ENCODE peak calls at places on chromosomes 13 and 19, in six cellular contexts. P, R, V, H, K and Z are unnamed samples.

GRCh38 chr19:5250127-5250659 is 90.4 kb downstream of the PTPRS start:
- DNase-seq in P (no peak), R (no peak), V (no peak), H (no peak), K (no peak), Z (no peak)

GRCh38 chr19:50173144-50173543 is 10.1 kb upstream of the IZUMO2 start:
- DNase-seq in P (no peak), R (no peak), V (no peak), H (no peak), K (no peak), Z (no peak)

GRCh38 chr19:11384778-11385129 is 640 bp upstream of the EPOR start:
- DNase-seq in P (no peak), R (no peak), V (no peak), H (no peak), K (no peak), Z (no peak)

GRCh38 chr19:1253514-1254080 is 5.2 kb downstream of the MIDN start:
- DNase-seq in P (no peak), R (no peak), V (no peak), H (no peak), K (peak), Z (no peak)

GRCh38 chr13:21117104-21117809 is 55.9 kb upstream of the LATS2 start:
- DNase-seq in P (no peak), R (no peak), V (no peak), H (no peak), K (no peak), Z (no peak)

GRCh38 chr13:113962975-113963374 is 10.9 kb downstream of the C13orf46 start:
- DNase-seq in P (no peak), R (no peak), V (peak), H (no peak), K (peak), Z (peak)

GRCh38 chr19:17627161-17627560 is 61.0 kb downstream of the UNC13A start:
- DNase-seq in P (no peak), R (no peak), V (peak), H (no peak), K (no peak), Z (peak)

GRCh38 chr19:21693399-21693798 is 74.0 kb downstream of the ZNF100 start:
- DNase-seq in P (no peak), R (no peak), V (no peak), H (peak), K (no peak), Z (no peak)

GRCh38 chr13:101915333-101915732 is 462.9 kb downstream of the ITGBL1 start:
- DNase-seq in P (no peak), R (no peak), V (no peak), H (no peak), K (no peak), Z (no peak)

GRCh38 chr13:34469212-34469983 is 472.7 kb upstream of the NBEA start:
- DNase-seq in P (peak), R (no peak), V (no peak), H (peak), K (no peak), Z (no peak)

GRCh38 chr19:38663957-38664502 is 16.6 kb downstream of the ACTN4 start:
- DNase-seq in P (no peak), R (no peak), V (no peak), H (no peak), K (no peak), Z (no peak)

GRCh38 chr19:15864824-15865223 is 33.0 kb downstream of the CYP4F2 start:
- DNase-seq in P (no peak), R (no peak), V (no peak), H (no peak), K (no peak), Z (no peak)

GRCh38 chr13:75279834-75280369 is 202.1 kb downstream of the TBC1D4 start:
- DNase-seq in P (no peak), R (no peak), V (no peak), H (no peak), K (no peak), Z (no peak)

GRCh38 chr19:44367024-44367423 is 10.5 kb upstream of the ZNF112 start:
- DNase-seq in P (peak), R (no peak), V (no peak), H (peak), K (no peak), Z (no peak)

GRCh38 chr19:43639507-43640423 is at the start of gene CADM4:
- DNase-seq in P (no peak), R (no peak), V (peak), H (no peak), K (peak), Z (no peak)

GRCh38 chr19:11448923-11449554 is 13.6 kb downstream of the PRKCSH start:
- DNase-seq in P (no peak), R (no peak), V (no peak), H (no peak), K (no peak), Z (no peak)

GRCh38 chr13:48653074-48654054 is at the start of gene CYSLTR2:
- DNase-seq in P (peak), R (no peak), V (no peak), H (no peak), K (no peak), Z (no peak)

GRCh38 chr13:32297206-32297605 is 18.0 kb downstream of the ZAR1L start:
- DNase-seq in P (no peak), R (no peak), V (no peak), H (no peak), K (no peak), Z (no peak)

GRCh38 chr19:30856376-30856775 is 484.2 kb downstream of the ZNF536 start:
- DNase-seq in P (no peak), R (no peak), V (no peak), H (no peak), K (no peak), Z (no peak)

GRCh38 chr13:90485441-90485840 is 862.0 kb upstream of the MIR17HG start:
- DNase-seq in P (peak), R (no peak), V (no peak), H (peak), K (no peak), Z (no peak)

GRCh38 chr13:70104481-70104880 is 3.1 kb upstream of the ATXN8OS start:
- DNase-seq in P (no peak), R (no peak), V (no peak), H (no peak), K (no peak), Z (no peak)

GRCh38 chr13:70098669-70099068 is 9.0 kb upstream of the ATXN8OS start:
- DNase-seq in P (peak), R (no peak), V (no peak), H (peak), K (no peak), Z (no peak)
- TF ChIP-seq CTCF in P (peak), R (peak), V (no peak), H (peak), K (peak), Z (peak)

DNA sequence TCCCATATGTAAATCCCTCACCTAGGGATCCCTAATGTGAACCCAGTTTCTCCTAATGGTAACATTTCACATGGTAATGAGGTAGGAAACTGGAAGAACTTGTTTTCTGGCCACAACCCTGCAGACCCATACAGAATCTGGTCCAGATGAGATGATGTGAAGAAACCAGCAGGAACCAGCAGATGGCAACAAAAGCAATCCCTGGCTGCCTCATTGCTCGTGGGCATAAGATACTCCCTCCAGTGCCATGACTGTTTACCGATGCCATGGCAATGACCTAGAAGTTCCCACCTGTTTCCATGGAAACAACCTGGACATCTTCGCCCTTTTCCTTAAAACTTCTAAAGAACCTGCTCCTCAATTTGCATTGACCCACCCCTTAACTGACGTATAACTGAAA is 1.4 kb upstream of the CD209 start:
- DNase-seq in P (peak), R (no peak), V (no peak), H (peak), K (no peak), Z (no peak)
- TF ChIP-seq CTCF in P (no peak), R (peak), V (no peak), H (peak), K (peak), Z (no peak)

GRCh38 chr13:51733656-51734334 is 70.2 kb downstream of the DHRS12 start:
- DNase-seq in P (peak), R (no peak), V (no peak), H (peak), K (no peak), Z (no peak)
- TF ChIP-seq CTCF in P (no peak), R (no peak), V (no peak), H (peak), K (no peak), Z (no peak)

GRCh38 chr13:25840931-25841330 is 210.9 kb downstream of the SHISA2 start:
- DNase-seq in P (no peak), R (no peak), V (no peak), H (no peak), K (no peak), Z (no peak)

GRCh38 chr13:25840261-25840660 is 211.6 kb downstream of the SHISA2 start:
- DNase-seq in P (no peak), R (no peak), V (no peak), H (peak), K (no peak), Z (no peak)

GRCh38 chr13:25844559-25845434 is 207.0 kb downstream of the SHISA2 start:
- DNase-seq in P (no peak), R (no peak), V (no peak), H (no peak), K (no peak), Z (no peak)

GRCh38 chr13:25846227-25846984 is 205.4 kb downstream of the SHISA2 start:
- DNase-seq in P (no peak), R (no peak), V (no peak), H (peak), K (no peak), Z (no peak)

DNA sequence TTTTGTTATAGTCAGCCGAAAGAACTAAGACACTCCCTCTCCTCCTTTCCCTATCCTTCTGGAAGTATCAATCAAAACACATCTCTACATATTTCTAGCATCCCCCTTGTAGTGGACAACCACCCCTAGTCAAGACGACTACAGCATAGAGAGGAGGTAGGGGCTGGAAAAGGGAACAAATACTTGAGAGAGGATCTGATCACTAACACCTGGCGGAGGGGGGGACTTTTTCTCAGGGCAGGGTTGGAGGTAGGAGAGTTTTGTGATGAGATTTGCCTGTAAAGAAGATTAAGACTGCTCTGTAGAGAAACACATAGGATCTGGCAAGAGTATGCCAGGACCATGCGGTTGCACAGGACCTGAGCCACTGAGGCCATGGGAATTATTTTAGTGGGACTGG is 208.1 kb downstream of the SHISA2 start:
- DNase-seq in P (no peak), R (no peak), V (no peak), H (no peak), K (no peak), Z (no peak)
- TF ChIP-seq CTCF in P (no peak), R (no peak), V (no peak), H (no peak), K (no peak), Z (no peak)

DNA sequence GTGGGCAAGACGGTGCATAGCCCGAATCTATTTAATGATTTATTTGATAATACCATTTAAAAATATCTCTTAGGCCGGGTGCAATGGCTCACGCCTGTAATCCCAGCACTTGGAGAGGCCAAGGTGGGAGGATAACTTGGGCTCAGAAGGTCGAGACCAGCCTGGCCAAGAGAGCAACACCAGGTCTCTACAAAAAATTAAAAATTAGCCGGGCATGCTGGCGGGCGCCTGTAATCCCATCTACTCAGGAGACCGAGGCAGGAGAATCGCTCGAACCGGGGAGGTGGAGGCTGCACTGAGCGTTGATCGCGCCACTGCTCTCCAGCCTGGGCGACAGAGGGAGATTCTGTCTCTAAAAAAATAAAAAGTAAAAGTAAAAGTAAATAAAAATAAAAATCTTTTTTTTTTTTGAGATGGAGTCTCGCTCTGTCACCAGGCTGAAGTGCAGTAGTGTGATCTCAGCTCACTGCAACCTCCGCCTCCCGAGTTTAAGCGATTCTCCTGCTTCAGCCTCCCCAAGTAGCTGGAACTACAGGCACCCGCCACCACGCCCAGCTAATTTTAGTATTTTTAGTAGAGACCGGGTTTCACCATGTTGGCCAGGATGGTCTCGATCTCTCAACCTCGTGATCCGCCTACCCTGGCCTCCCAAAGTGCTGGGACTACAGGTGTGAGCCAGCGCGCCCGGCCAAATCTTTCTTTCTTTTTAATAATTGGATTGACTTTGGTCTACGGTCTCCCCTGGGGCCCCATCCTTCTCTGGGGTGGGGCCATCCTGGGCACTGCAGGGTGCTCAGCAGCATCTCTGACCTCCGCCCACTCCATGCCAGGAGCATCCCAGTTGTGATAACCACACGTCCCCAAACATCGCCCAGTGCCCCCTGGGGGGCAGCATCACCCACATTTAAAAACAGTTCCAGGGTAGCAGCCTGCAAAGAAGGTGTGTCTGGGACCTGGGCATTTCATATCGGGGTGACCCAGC is 90.7 kb downstream of the GNG7 start:
- DNase-seq in P (no peak), R (peak), V (peak), H (no peak), K (no peak), Z (peak)
- TF ChIP-seq CTCF in P (no peak), R (peak), V (no peak), H (no peak), K (no peak), Z (peak)